ENCODE peak calls at places on chromosomes 12 and 14, in five cellular contexts. S is SW 1271; K is IMR-90; W is activated T-helper 1 cell treated with anti-CD3 and anti-CD28 coated beads, Interleukin-2, amount 50 U/mL, for 16 hours; D is NT2/D1. V is an unnamed sample.

GRCh38 chr12:130249376-130249775 is 87.1 kb downstream of the FZD10 start:
- DNase-seq in S (peak), K (no peak), W (no peak), D (peak), V (no peak)

GRCh38 chr12:100858658-100859057 is 64.1 kb downstream of the ANO4 start:
- DNase-seq in S (no peak), K (peak), W (no peak), D (no peak), V (no peak)

GRCh38 chr14:66140213-66140918 is 345.8 kb upstream of the CCDC196 start:
- DNase-seq in S (no peak), K (no peak), W (no peak), D (no peak), V (no peak)

GRCh38 chr14:81589381-81590065 is 55.9 kb upstream of the SEL1L start:
- DNase-seq in S (peak), K (no peak), W (no peak), D (no peak), V (no peak)

GRCh38 chr12:89951050-89951693 is 242.5 kb upstream of the ATP2B1 start:
- DNase-seq in S (no peak), K (peak), W (no peak), D (no peak), V (no peak)

GRCh38 chr12:23929906-23930305 is 19.6 kb downstream of the SOX5 start:
- DNase-seq in S (no peak), K (peak), W (no peak), D (no peak), V (no peak)

GRCh38 chr14:31945074-31945613 is 132.0 kb upstream of the ARHGAP5 start:
- DNase-seq in S (no peak), K (no peak), W (no peak), D (no peak), V (no peak)

GRCh38 chr12:49873361-49873934 is 30.3 kb downstream of the FAIM2 start:
- DNase-seq in S (no peak), K (peak), W (no peak), D (no peak), V (peak)

GRCh38 chr14:81303258-81303935 is 82.6 kb upstream of the GTF2A1 start:
- DNase-seq in S (no peak), K (no peak), W (no peak), D (no peak), V (no peak)

GRCh38 chr12:7108928-7109920 is at the start of gene C1RL:
- DNase-seq in S (peak), K (peak), W (peak), D (peak), V (peak)

GRCh38 chr12:24109381-24110039 is 160.0 kb upstream of the SOX5 start:
- DNase-seq in S (peak), K (peak), W (no peak), D (peak), V (no peak)

GRCh38 chr12:8038659-8039114 is 6.2 kb downstream of the FOXJ2 start:
- DNase-seq in S (no peak), K (peak), W (no peak), D (peak), V (peak)

GRCh38 chr12:69331846-69332684 is 16.1 kb upstream of the LYZ start:
- DNase-seq in S (no peak), K (no peak), W (no peak), D (no peak), V (no peak)

GRCh38 chr14:58638231-58639205 is 756 bp downstream of the DACT1 start:
- DNase-seq in S (peak), K (peak), W (no peak), D (no peak), V (peak)

GRCh38 chr14:72256055-72256454 is 323.8 kb downstream of the RGS6 start:
- DNase-seq in S (no peak), K (no peak), W (no peak), D (no peak), V (no peak)

GRCh38 chr14:76772300-76773187 is 11.3 kb downstream of the VASH1 start:
- DNase-seq in S (no peak), K (peak), W (no peak), D (no peak), V (peak)

GRCh38 chr12:19388131-19388549 is 51.2 kb upstream of the AEBP2 start:
- DNase-seq in S (no peak), K (peak), W (no peak), D (no peak), V (no peak)

GRCh38 chr14:55699131-55700057 is 119.4 kb downstream of the KTN1 start:
- DNase-seq in S (no peak), K (peak), W (no peak), D (peak), V (no peak)

GRCh38 chr14:91511014-91511466 is 930 bp upstream of the PPP4R3A start:
- DNase-seq in S (peak), K (peak), W (no peak), D (no peak), V (no peak)

GRCh38 chr14:101444116-101444515 is 117.2 kb upstream of the DIO3 start:
- DNase-seq in S (no peak), K (peak), W (no peak), D (no peak), V (no peak)

GRCh38 chr14:77066555-77067172 is 31.4 kb upstream of the CIPC start:
- DNase-seq in S (no peak), K (no peak), W (no peak), D (no peak), V (no peak)

GRCh38 chr14:69326611-69327010 is 66.7 kb downstream of the GALNT16 start:
- DNase-seq in S (no peak), K (no peak), W (no peak), D (no peak), V (no peak)

GRCh38 chr14:33964599-33965317 is 13.9 kb upstream of the EGLN3 start:
- DNase-seq in S (no peak), K (no peak), W (no peak), D (no peak), V (no peak)

GRCh38 chr14:97029800-97030199 is 232.6 kb downstream of the VRK1 start:
- DNase-seq in S (no peak), K (no peak), W (no peak), D (no peak), V (no peak)